ENCODE peak calls at places on chromosomes 11 and 22, in ten cellular contexts. P is GM18507; Q is GDM1; J is esophagus muscularis mucosa; I is RPMI7951; F is NCI-H187; V is nephron progenitor cell; E is activated CD8-positive, alpha-beta memory T cell treated with anti-CD3 and anti-CD28 coated beads, Interleukin-2, amount 50 U/mL, for 48 hours; N is GM12878; O is LHCN-M2. B is an unnamed sample.

GRCh38 chr11:46112961-46113617 is 8.2 kb downstream of the PHF21A start:
- DNase-seq in P (no peak), Q (peak), J (no peak), I (peak), F (no peak), V (no peak), E (no peak), N (no peak), O (peak), B (peak)

GRCh38 chr22:48973694-48974041 is 854.0 kb downstream of the BRD1 start:
- DNase-seq in P (no peak), Q (no peak), J (no peak), I (no peak), F (no peak), V (no peak), E (no peak), N (no peak), O (no peak), B (no peak)

GRCh38 chr22:38753894-38754246 is 1.9 kb downstream of the SUN2 start:
- DNase-seq in P (no peak), Q (no peak), J (no peak), I (no peak), F (no peak), V (no peak), E (no peak), N (no peak), O (no peak), B (peak)

GRCh38 chr11:75429902-75430691 is 2.9 kb downstream of the KLHL35 start:
- DNase-seq in P (peak), Q (peak), J (no peak), I (peak), F (no peak), V (peak), E (peak), N (no peak), O (peak), B (peak)

GRCh38 chr22:33848251-33848650 is 72.0 kb downstream of the LARGE1 start:
- DNase-seq in P (no peak), Q (no peak), J (no peak), I (no peak), F (no peak), V (no peak), E (no peak), N (no peak), O (no peak), B (no peak)

GRCh38 chr11:7512525-7513209 is 1.1 kb upstream of the PPFIBP2 start:
- DNase-seq in P (peak), Q (peak), J (peak), I (peak), F (no peak), V (peak), E (no peak), N (no peak), O (peak), B (peak)

GRCh38 chr11:47378011-47378835 is at the start of gene SPI1:
- DNase-seq in P (peak), Q (peak), J (no peak), I (no peak), F (no peak), V (peak), E (no peak), N (peak), O (no peak), B (peak)

GRCh38 chr22:22124374-22124773 is 120.2 kb upstream of the VPREB1 start:
- DNase-seq in P (no peak), Q (no peak), J (no peak), I (no peak), F (no peak), V (no peak), E (peak), N (no peak), O (no peak), B (no peak)

GRCh38 chr22:49724893-49725489 is 102.7 kb downstream of the BRD1 start:
- DNase-seq in P (peak), Q (peak), J (peak), I (peak), F (peak), V (peak), E (peak), N (no peak), O (peak), B (peak)

GRCh38 chr11:34495239-34495723 is 18.3 kb downstream of the ELF5 start:
- DNase-seq in P (no peak), Q (no peak), J (no peak), I (no peak), F (no peak), V (no peak), E (no peak), N (no peak), O (no peak), B (no peak)

B was measured in testis.